ENCODE peak calls at places on chromosomes 3 and 15, in four cellular contexts. I, C, P and M are unnamed samples. For H4K20me1 and H3K27me3, the result is how much of the 10 kb centered on the place peaks cover.

GRCh38 chr3:10505050-10505790 is at the start of gene ATP2B2:
- DNase-seq in I (no peak), P (no peak), C (no peak), M (peak)

GRCh38 chr3:172461530-172462138 is 13.4 kb upstream of the GHSR start:
- DNase-seq in P (peak), I (peak), C (peak), M (peak)

GRCh38 chr15:82851981-82852511 is 42.6 kb downstream of the WHAMM start:
- DNase-seq in I (no peak), P (peak), C (peak), M (no peak)

GRCh38 chr15:77599899-77600298 is 32.8 kb downstream of the LINGO1 start:
- DNase-seq in I (peak), P (peak), C (peak), M (peak)

GRCh38 chr3:112298781-112299180 is 4.8 kb upstream of the SLC9C1 start:
- DNase-seq in C (no peak), I (no peak), P (no peak), M (no peak)

GRCh38 chr15:65821070-65821469 is 29.0 kb upstream of the DENND4A start:
- DNase-seq in C (no peak), I (no peak), P (no peak), M (no peak)

GRCh38 chr15:52002351-52002750 is 16.7 kb upstream of the MAPK6 start:
- DNase-seq in C (no peak), P (no peak), I (no peak), M (no peak)

GRCh38 chr3:158711886-158712285 is 20.4 kb downstream of the RARRES1 start:
- DNase-seq in P (no peak), C (peak), I (no peak), M (no peak)

GRCh38 chr3:150314248-150315027 is 93.7 kb upstream of the TSC22D2 start:
- DNase-seq in I (no peak), C (no peak), P (no peak), M (no peak)

GRCh38 chr3:60053518-60054265 is 1003.9 kb upstream of the CFAP20DC start:
- DNase-seq in I (no peak), C (peak), P (no peak), M (no peak)

GRCh38 chr15:60010467-60011257 is 6.6 kb downstream of the FOXB1 start:
- DNase-seq in I (no peak), C (no peak), P (no peak), M (peak)

GRCh38 chr15:66099950-66100671 is 153.4 kb downstream of the MEGF11 start:
- DNase-seq in C (no peak), P (no peak), I (no peak), M (no peak)

GRCh38 chr15:85672338-85673097 is 122.2 kb downstream of the KLHL25 start:
- DNase-seq in I (no peak), C (peak), P (no peak), M (no peak)
- H4K20me1 ChIP-seq in I (under half), C (under half), P (under half), M (under half)

GRCh38 chr3:12807960-12808359 is 11.5 kb downstream of the CAND2 start:
- DNase-seq in P (no peak), I (no peak), C (no peak), M (no peak)

GRCh38 chr3:12809001-12809400 is 12.5 kb downstream of the CAND2 start:
- DNase-seq in C (no peak), P (no peak), I (no peak), M (no peak)

GRCh38 chr3:12808587-12808986 is 12.1 kb downstream of the CAND2 start:
- DNase-seq in I (no peak), C (no peak), P (no peak), M (no peak)

GRCh38 chr3:12809435-12809834 is 13.0 kb downstream of the CAND2 start:
- DNase-seq in C (no peak), I (no peak), P (no peak), M (no peak)

GRCh38 chr3:12807066-12807465 is 10.6 kb downstream of the CAND2 start:
- DNase-seq in P (no peak), I (no peak), C (no peak), M (no peak)
- H3K27me3 ChIP-seq in P (under half), I (under half), C (under half), M (under half)

DNA sequence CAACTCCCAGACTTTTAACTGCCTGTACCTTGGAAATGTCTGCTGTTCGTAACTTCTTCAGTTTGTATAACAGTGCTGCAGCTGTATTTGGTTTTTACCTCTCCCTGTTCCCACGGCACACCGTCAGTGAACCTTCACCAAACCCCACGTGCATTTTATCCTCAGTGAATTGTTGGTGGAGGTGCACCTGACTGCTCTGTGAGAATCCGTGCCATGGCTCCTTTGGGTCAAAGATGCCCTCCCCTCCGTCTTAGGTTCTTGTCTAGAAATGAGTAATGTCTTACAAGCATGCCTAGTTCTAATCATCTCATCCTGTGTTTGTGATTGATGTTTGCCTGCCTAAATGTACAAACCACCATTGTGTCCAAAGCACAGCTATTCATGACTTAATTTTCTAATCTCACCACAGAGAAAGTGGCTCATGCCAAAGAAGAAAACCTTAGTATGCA is 28.2 kb downstream of the TPM1 start:
- DNase-seq in P (no peak), C (no peak), I (no peak), M (no peak)
- H4K20me1 ChIP-seq in P (under half), C (half or more), I (under half), M (under half)

DNA sequence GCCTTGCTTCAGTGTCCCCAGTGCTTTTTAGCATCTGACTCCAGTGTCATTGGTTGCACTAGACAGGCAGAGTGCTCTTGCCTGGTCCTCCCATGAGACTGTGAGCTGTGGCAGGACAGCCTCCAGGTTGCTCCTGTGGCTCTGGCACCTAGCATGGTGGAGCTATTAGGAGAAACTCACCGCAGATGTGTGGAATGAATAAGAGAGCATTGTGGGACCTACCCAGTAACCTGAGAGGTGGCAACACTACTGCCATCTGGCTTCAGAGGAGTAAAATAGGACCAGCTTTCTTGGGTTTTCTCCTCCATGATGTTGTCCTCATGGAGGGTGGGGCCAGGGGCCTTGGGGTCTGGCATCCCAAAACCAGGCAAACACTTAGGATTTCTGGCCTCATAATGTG is 183.6 kb downstream of the EPHB1 start:
- DNase-seq in C (no peak), I (no peak), P (peak), M (no peak)
- H3K27me3 ChIP-seq in C (under half), I (under half), P (under half), M (under half)